ENCODE peak calls at places on chromosomes 3 and 15, in nine cellular contexts. One of them, this sample, is unnamed.

GRCh38 chr3:52532517-52532837 is 1.2 kb downstream of the NT5DC2 start:
- DNase-seq in tibial artery: no peak
- DNase-seq in COR-L47: peak; percentile 10
- DNase-seq in iPS-NIHi11: no peak
- DNase-seq in psoas muscle: no peak
- DNase-seq in A549: no peak
- DNase-seq in lung: no peak
- DNase-seq in activated B cell treated with CpG ODN at 0.5 μM for 24 hours: no peak
- DNase-seq in activated CD4-positive, alpha-beta T cell treated with anti-CD3 and anti-CD28 coated beads, Interleukin-2, amount 10 ng/mL, durations not matched to agents 24 days and 14 days: no peak
- DNase-seq in this sample: peak; percentile 62

GRCh38 chr3:99534951-99535704 is 103.3 kb upstream of the COL8A1 start:
- DNase-seq in activated B cell treated with CpG ODN at 0.5 μM for 24 hours: no peak
- DNase-seq in psoas muscle: no peak
- DNase-seq in COR-L47: no peak
- DNase-seq in lung: no peak
- DNase-seq in iPS-NIHi11: no peak
- DNase-seq in A549: no peak
- DNase-seq in activated CD4-positive, alpha-beta T cell treated with anti-CD3 and anti-CD28 coated beads, Interleukin-2, amount 10 ng/mL, durations not matched to agents 24 days and 14 days: no peak
- DNase-seq in tibial artery: no peak
- DNase-seq in this sample: no peak

GRCh38 chr15:80090879-80091503 is 31.5 kb downstream of the ZFAND6 start:
- DNase-seq in activated B cell treated with CpG ODN at 0.5 μM for 24 hours: no peak
- DNase-seq in A549: peak; percentile 25
- DNase-seq in tibial artery: no peak
- DNase-seq in lung: no peak
- DNase-seq in psoas muscle: no peak
- DNase-seq in activated CD4-positive, alpha-beta T cell treated with anti-CD3 and anti-CD28 coated beads, Interleukin-2, amount 10 ng/mL, durations not matched to agents 24 days and 14 days: no peak
- DNase-seq in iPS-NIHi11: no peak
- DNase-seq in COR-L47: no peak
- DNase-seq in this sample: no peak

GRCh38 chr3:195253981-195254432 is 17.0 kb downstream of the XXYLT1 start:
- DNase-seq in COR-L47: no peak
- DNase-seq in activated B cell treated with CpG ODN at 0.5 μM for 24 hours: no peak
- DNase-seq in iPS-NIHi11: no peak
- DNase-seq in psoas muscle: no peak
- DNase-seq in A549: no peak
- DNase-seq in tibial artery: no peak
- DNase-seq in activated CD4-positive, alpha-beta T cell treated with anti-CD3 and anti-CD28 coated beads, Interleukin-2, amount 10 ng/mL, durations not matched to agents 24 days and 14 days: peak; percentile 47
- DNase-seq in lung: peak; percentile 17
- DNase-seq in this sample: no peak

GRCh38 chr15:79602731-79603130 is 170.6 kb downstream of the MINAR1 start:
- DNase-seq in activated CD4-positive, alpha-beta T cell treated with anti-CD3 and anti-CD28 coated beads, Interleukin-2, amount 10 ng/mL, durations not matched to agents 24 days and 14 days: peak; percentile 8
- DNase-seq in A549: no peak
- DNase-seq in tibial artery: no peak
- DNase-seq in psoas muscle: no peak
- DNase-seq in COR-L47: no peak
- DNase-seq in iPS-NIHi11: no peak
- DNase-seq in activated B cell treated with CpG ODN at 0.5 μM for 24 hours: no peak
- DNase-seq in lung: no peak
- DNase-seq in this sample: no peak

GRCh38 chr15:48553559-48553958 is 92.0 kb downstream of the FBN1 start:
- DNase-seq in activated CD4-positive, alpha-beta T cell treated with anti-CD3 and anti-CD28 coated beads, Interleukin-2, amount 10 ng/mL, durations not matched to agents 24 days and 14 days: no peak
- DNase-seq in tibial artery: no peak
- DNase-seq in psoas muscle: no peak
- DNase-seq in activated B cell treated with CpG ODN at 0.5 μM for 24 hours: no peak
- DNase-seq in lung: no peak
- DNase-seq in iPS-NIHi11: no peak
- DNase-seq in COR-L47: no peak
- DNase-seq in A549: no peak
- DNase-seq in this sample: no peak

GRCh38 chr3:108554913-108555571 is 34.2 kb downstream of the CIP2A start:
- DNase-seq in tibial artery: no peak
- DNase-seq in psoas muscle: no peak
- DNase-seq in COR-L47: no peak
- DNase-seq in lung: no peak
- DNase-seq in A549: no peak
- DNase-seq in activated B cell treated with CpG ODN at 0.5 μM for 24 hours: no peak
- DNase-seq in iPS-NIHi11: no peak
- DNase-seq in activated CD4-positive, alpha-beta T cell treated with anti-CD3 and anti-CD28 coated beads, Interleukin-2, amount 10 ng/mL, durations not matched to agents 24 days and 14 days: no peak
- DNase-seq in this sample: no peak

GRCh38 chr3:71243230-71243629 is 340.3 kb downstream of the FOXP1 start:
- DNase-seq in COR-L47: no peak
- DNase-seq in lung: no peak
- DNase-seq in tibial artery: no peak
- DNase-seq in activated B cell treated with CpG ODN at 0.5 μM for 24 hours: no peak
- DNase-seq in activated CD4-positive, alpha-beta T cell treated with anti-CD3 and anti-CD28 coated beads, Interleukin-2, amount 10 ng/mL, durations not matched to agents 24 days and 14 days: no peak
- DNase-seq in A549: no peak
- DNase-seq in iPS-NIHi11: no peak
- DNase-seq in psoas muscle: no peak
- DNase-seq in this sample: no peak

GRCh38 chr15:83282859-83283812 is 1.3 kb downstream of the BNC1 start:
- DNase-seq in lung: no peak
- DNase-seq in tibial artery: no peak
- DNase-seq in activated CD4-positive, alpha-beta T cell treated with anti-CD3 and anti-CD28 coated beads, Interleukin-2, amount 10 ng/mL, durations not matched to agents 24 days and 14 days: peak; percentile 58
- DNase-seq in psoas muscle: peak; percentile 23
- DNase-seq in activated B cell treated with CpG ODN at 0.5 μM for 24 hours: no peak
- DNase-seq in iPS-NIHi11: peak; percentile 58
- DNase-seq in COR-L47: no peak
- DNase-seq in A549: no peak
- DNase-seq in this sample: no peak

GRCh38 chr3:16807981-16808380 is 76.8 kb upstream of the PLCL2 start:
- DNase-seq in psoas muscle: no peak
- DNase-seq in tibial artery: no peak
- DNase-seq in activated CD4-positive, alpha-beta T cell treated with anti-CD3 and anti-CD28 coated beads, Interleukin-2, amount 10 ng/mL, durations not matched to agents 24 days and 14 days: no peak
- DNase-seq in iPS-NIHi11: no peak
- DNase-seq in lung: no peak
- DNase-seq in activated B cell treated with CpG ODN at 0.5 μM for 24 hours: no peak
- DNase-seq in A549: no peak
- DNase-seq in COR-L47: no peak
- DNase-seq in this sample: no peak

GRCh38 chr3:132843851-132844565 is 121.8 kb upstream of the NPHP3 start:
- DNase-seq in activated B cell treated with CpG ODN at 0.5 μM for 24 hours: no peak
- DNase-seq in tibial artery: no peak
- DNase-seq in A549: no peak
- DNase-seq in iPS-NIHi11: peak; percentile 19
- DNase-seq in lung: no peak
- DNase-seq in activated CD4-positive, alpha-beta T cell treated with anti-CD3 and anti-CD28 coated beads, Interleukin-2, amount 10 ng/mL, durations not matched to agents 24 days and 14 days: no peak
- DNase-seq in psoas muscle: no peak
- DNase-seq in COR-L47: no peak
- DNase-seq in this sample: no peak

GRCh38 chr15:92625297-92625980 is 30.1 kb downstream of the FAM174B start:
- DNase-seq in lung: no peak
- DNase-seq in activated B cell treated with CpG ODN at 0.5 μM for 24 hours: no peak
- DNase-seq in psoas muscle: no peak
- DNase-seq in iPS-NIHi11: no peak
- DNase-seq in A549: no peak
- DNase-seq in activated CD4-positive, alpha-beta T cell treated with anti-CD3 and anti-CD28 coated beads, Interleukin-2, amount 10 ng/mL, durations not matched to agents 24 days and 14 days: no peak
- DNase-seq in COR-L47: no peak
- DNase-seq in tibial artery: no peak
- DNase-seq in this sample: no peak

GRCh38 chr15:84398763-84399701 is 163.5 kb downstream of the GOLGA6L4 start:
- DNase-seq in COR-L47: no peak
- DNase-seq in lung: peak; percentile 24
- DNase-seq in psoas muscle: no peak
- DNase-seq in A549: no peak
- DNase-seq in tibial artery: no peak
- DNase-seq in activated B cell treated with CpG ODN at 0.5 μM for 24 hours: no peak
- DNase-seq in iPS-NIHi11: peak; percentile 45
- DNase-seq in activated CD4-positive, alpha-beta T cell treated with anti-CD3 and anti-CD28 coated beads, Interleukin-2, amount 10 ng/mL, durations not matched to agents 24 days and 14 days: peak; percentile 37
- DNase-seq in this sample: peak; percentile 39

GRCh38 chr3:44223274-44223673 is 18.4 kb upstream of the TOPAZ1 start:
- DNase-seq in COR-L47: no peak
- DNase-seq in tibial artery: no peak
- DNase-seq in A549: no peak
- DNase-seq in psoas muscle: no peak
- DNase-seq in lung: no peak
- DNase-seq in activated B cell treated with CpG ODN at 0.5 μM for 24 hours: no peak
- DNase-seq in iPS-NIHi11: no peak
- DNase-seq in activated CD4-positive, alpha-beta T cell treated with anti-CD3 and anti-CD28 coated beads, Interleukin-2, amount 10 ng/mL, durations not matched to agents 24 days and 14 days: no peak
- DNase-seq in this sample: no peak

GRCh38 chr15:42364529-42364928 is 5.2 kb downstream of the CAPN3 start:
- DNase-seq in A549: no peak
- DNase-seq in iPS-NIHi11: no peak
- DNase-seq in psoas muscle: no peak
- DNase-seq in activated B cell treated with CpG ODN at 0.5 μM for 24 hours: no peak
- DNase-seq in COR-L47: peak; percentile 33
- DNase-seq in lung: no peak
- DNase-seq in activated CD4-positive, alpha-beta T cell treated with anti-CD3 and anti-CD28 coated beads, Interleukin-2, amount 10 ng/mL, durations not matched to agents 24 days and 14 days: no peak
- DNase-seq in tibial artery: no peak
- DNase-seq in this sample: no peak

GRCh38 chr15:71888797-71889196 is 78.4 kb downstream of the NR2E3 start:
- DNase-seq in tibial artery: no peak
- DNase-seq in COR-L47: no peak
- DNase-seq in iPS-NIHi11: no peak
- DNase-seq in activated CD4-positive, alpha-beta T cell treated with anti-CD3 and anti-CD28 coated beads, Interleukin-2, amount 10 ng/mL, durations not matched to agents 24 days and 14 days: no peak
- DNase-seq in lung: no peak
- DNase-seq in psoas muscle: no peak
- DNase-seq in activated B cell treated with CpG ODN at 0.5 μM for 24 hours: no peak
- DNase-seq in A549: no peak
- DNase-seq in this sample: no peak

GRCh38 chr3:31343075-31343474 is 189.7 kb upstream of the STT3B start:
- DNase-seq in iPS-NIHi11: no peak
- DNase-seq in activated B cell treated with CpG ODN at 0.5 μM for 24 hours: no peak
- DNase-seq in lung: no peak
- DNase-seq in COR-L47: no peak
- DNase-seq in A549: no peak
- DNase-seq in psoas muscle: no peak
- DNase-seq in tibial artery: no peak
- DNase-seq in activated CD4-positive, alpha-beta T cell treated with anti-CD3 and anti-CD28 coated beads, Interleukin-2, amount 10 ng/mL, durations not matched to agents 24 days and 14 days: no peak
- DNase-seq in this sample: no peak

GRCh38 chr3:197468866-197469382 is 86.8 kb downstream of the BDH1 start:
- DNase-seq in activated CD4-positive, alpha-beta T cell treated with anti-CD3 and anti-CD28 coated beads, Interleukin-2, amount 10 ng/mL, durations not matched to agents 24 days and 14 days: no peak
- DNase-seq in lung: no peak
- DNase-seq in A549: peak; percentile 71
- DNase-seq in tibial artery: no peak
- DNase-seq in iPS-NIHi11: no peak
- DNase-seq in COR-L47: no peak
- DNase-seq in psoas muscle: no peak
- DNase-seq in activated B cell treated with CpG ODN at 0.5 μM for 24 hours: no peak
- DNase-seq in this sample: no peak

GRCh38 chr3:38137615-38138346 is 680 bp upstream of the MYD88 start:
- DNase-seq in COR-L47: no peak
- DNase-seq in A549: no peak
- DNase-seq in activated B cell treated with CpG ODN at 0.5 μM for 24 hours: peak; percentile 36
- DNase-seq in psoas muscle: no peak
- DNase-seq in lung: peak; percentile 29
- DNase-seq in tibial artery: no peak
- DNase-seq in activated CD4-positive, alpha-beta T cell treated with anti-CD3 and anti-CD28 coated beads, Interleukin-2, amount 10 ng/mL, durations not matched to agents 24 days and 14 days: peak; percentile 77
- DNase-seq in iPS-NIHi11: no peak
- DNase-seq in this sample: no peak

This sample was measured in ureter.